ENCODE peak calls at places on chromosomes 12 and 14, in five cellular contexts. E is left ventricle myocardium inferior, F is lower lobe of right lung, X is astrocyte of the spinal cord, V is HepG2. T is an unnamed sample.

GRCh38 chr14:100147181-100147631 is 12.2 kb downstream of the DEGS2 start:
- DNase-seq in E (no peak), F (peak; percentile 70), X (no peak), V (no peak), T (no peak)

GRCh38 chr14:23661542-23661941 is 25.4 kb downstream of the DHRS2 start:
- DNase-seq in E (no peak), F (no peak), X (no peak), V (no peak), T (no peak)

GRCh38 chr14:78164226-78164853 is 5.8 kb upstream of the NRXN3 start:
- DNase-seq in E (no peak), F (no peak), X (no peak), V (peak; percentile 15), T (no peak)

GRCh38 chr14:63487724-63488123 is 55.5 kb downstream of the PPP2R5E start:
- DNase-seq in E (no peak), F (no peak), X (no peak), V (no peak), T (no peak)

GRCh38 chr12:108633534-108634224 is at the start of gene SELPLG:
- DNase-seq in E (peak; percentile 65), F (peak; percentile 95), X (no peak), V (no peak), T (peak; percentile 59)

GRCh38 chr12:32437095-32437515 is 37.7 kb downstream of the FGD4 start:
- DNase-seq in E (no peak), F (no peak), X (peak; percentile 88), V (peak; percentile 90), T (no peak)

GRCh38 chr12:69901141-69901900 is 76.3 kb downstream of the MYRFL start:
- DNase-seq in E (no peak), F (no peak), X (no peak), V (no peak), T (no peak)

GRCh38 chr14:105155681-105156413 is 12.7 kb downstream of the JAG2 start:
- DNase-seq in E (no peak), F (no peak), X (no peak), V (no peak), T (no peak)

GRCh38 chr12:124588689-124589318 is 21.4 kb upstream of the NCOR2 start:
- DNase-seq in E (peak; percentile 66), F (no peak), X (peak; percentile 81), V (no peak), T (peak; percentile 60)

GRCh38 chr14:104953896-104954656 is 24.1 kb downstream of the AHNAK2 start:
- DNase-seq in E (peak; percentile 8), F (peak; percentile 29), X (no peak), V (no peak), T (no peak)

GRCh38 chr12:11621797-11622423 is 27.6 kb upstream of the ETV6 start:
- DNase-seq in E (no peak), F (no peak), X (no peak), V (peak; percentile 29), T (no peak)

GRCh38 chr12:77751939-77752338 is 78.8 kb upstream of the NAV3 start:
- DNase-seq in E (no peak), F (no peak), X (peak; percentile 52), V (no peak), T (no peak)

GRCh38 chr12:9951026-9951652 is 19.0 kb upstream of the CLEC2A start:
- DNase-seq in E (no peak), F (no peak), X (no peak), V (no peak), T (no peak)

GRCh38 chr12:98592825-98593322 is 612 bp upstream of the SLC25A3 start:
- DNase-seq in E (no peak), F (no peak), X (no peak), V (no peak), T (no peak)

GRCh38 chr12:108833355-108833733 is 24.0 kb downstream of the SSH1 start:
- DNase-seq in E (peak; percentile 44), F (peak; percentile 64), X (peak; percentile 89), V (no peak), T (peak; percentile 54)

GRCh38 chr14:92625213-92625612 is 111.6 kb downstream of the RIN3 start:
- DNase-seq in E (no peak), F (no peak), X (peak; percentile 96), V (no peak), T (no peak)

GRCh38 chr12:12616512-12617275 is 5.0 kb downstream of the CREBL2 start:
- DNase-seq in E (no peak), F (no peak), X (peak; percentile 7), V (no peak), T (no peak)

GRCh38 chr12:112270673-112271072 is 111.6 kb downstream of the HECTD4 start:
- DNase-seq in E (no peak), F (no peak), X (no peak), V (no peak), T (no peak)

GRCh38 chr12:129901256-129901655 is 2.6 kb downstream of the TMEM132D start:
- DNase-seq in E (no peak), F (no peak), X (peak; percentile 44), V (no peak), T (no peak)

GRCh38 chr14:58607571-58608317 is 30.0 kb upstream of the DACT1 start:
- DNase-seq in E (no peak), F (no peak), X (peak; percentile 27), V (no peak), T (no peak)

GRCh38 chr12:72543777-72544467 is 271.8 kb downstream of the TRHDE start:
- DNase-seq in E (no peak), F (no peak), X (no peak), V (no peak), T (no peak)

GRCh38 chr14:102280376-102280962 is 24.5 kb downstream of the MOK start:
- DNase-seq in E (no peak), F (no peak), X (peak; percentile 96), V (no peak), T (no peak)

GRCh38 chr14:65117795-65118746 is 15.8 kb upstream of the MAX start:
- DNase-seq in E (no peak), F (no peak), X (no peak), V (no peak), T (peak; percentile 87)

GRCh38 chr12:25241171-25242020 is 9.3 kb downstream of the KRAS start:
- DNase-seq in E (no peak), F (no peak), X (peak; percentile 70), V (peak; percentile 24), T (no peak)

DNA sequence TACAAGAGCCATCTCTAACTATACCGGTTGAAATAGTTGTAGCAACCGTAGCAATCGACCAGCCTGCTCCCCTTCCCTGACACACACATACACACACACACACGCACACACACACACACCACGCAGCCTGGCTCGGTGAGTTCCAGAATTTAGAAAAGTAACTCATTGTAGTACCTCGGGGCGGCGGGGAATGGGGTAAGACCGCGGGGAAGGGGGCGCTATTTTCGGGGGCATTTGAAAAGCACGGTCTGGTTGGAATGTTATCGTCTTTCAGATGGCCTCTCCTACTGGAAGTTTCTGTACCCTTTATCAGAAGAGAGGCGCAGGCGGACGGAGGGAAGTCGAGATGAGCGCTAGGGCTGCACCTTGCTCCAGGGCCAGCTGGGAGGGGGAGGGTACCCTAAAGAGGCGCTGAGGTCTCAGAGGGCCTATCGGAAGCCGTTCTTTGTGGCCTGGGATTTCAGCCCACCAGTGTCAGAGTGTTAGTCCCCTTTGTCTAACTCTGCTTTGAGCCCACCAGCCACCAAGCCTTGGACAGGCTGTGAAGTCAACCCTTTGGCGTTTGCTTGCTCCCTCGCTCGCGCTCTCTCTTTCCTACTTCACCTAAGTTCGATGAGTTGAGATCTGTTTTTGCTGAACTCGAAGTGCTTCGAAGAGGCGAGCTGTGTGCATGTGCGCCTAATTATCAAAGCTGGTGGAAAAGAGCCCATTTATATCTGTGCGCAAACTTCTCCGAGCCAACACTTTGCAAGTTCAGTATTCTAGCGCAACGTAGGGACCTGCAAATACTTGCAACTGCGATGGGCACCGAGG is 844 bp downstream of the COL2A1 start:
- DNase-seq in E (no peak), F (no peak), X (peak; percentile 3), V (no peak), T (no peak)
- TF ChIP-seq CTCF in E (no peak), F (no peak), X (no peak), V (peak; percentile 16), T (no peak)

GRCh38 chr12:22047495-22047894 is 1.5 kb downstream of the CMAS start:
- DNase-seq in E (no peak), F (no peak), X (no peak), V (no peak), T (no peak)
- H3K4me3 ChIP-seq in E (peak overlapping the region; percentile 99), F (peak overlapping the region; percentile 94), X (no peak overlapping the region), V (no peak overlapping the region), T (no peak overlapping the region)

DNA sequence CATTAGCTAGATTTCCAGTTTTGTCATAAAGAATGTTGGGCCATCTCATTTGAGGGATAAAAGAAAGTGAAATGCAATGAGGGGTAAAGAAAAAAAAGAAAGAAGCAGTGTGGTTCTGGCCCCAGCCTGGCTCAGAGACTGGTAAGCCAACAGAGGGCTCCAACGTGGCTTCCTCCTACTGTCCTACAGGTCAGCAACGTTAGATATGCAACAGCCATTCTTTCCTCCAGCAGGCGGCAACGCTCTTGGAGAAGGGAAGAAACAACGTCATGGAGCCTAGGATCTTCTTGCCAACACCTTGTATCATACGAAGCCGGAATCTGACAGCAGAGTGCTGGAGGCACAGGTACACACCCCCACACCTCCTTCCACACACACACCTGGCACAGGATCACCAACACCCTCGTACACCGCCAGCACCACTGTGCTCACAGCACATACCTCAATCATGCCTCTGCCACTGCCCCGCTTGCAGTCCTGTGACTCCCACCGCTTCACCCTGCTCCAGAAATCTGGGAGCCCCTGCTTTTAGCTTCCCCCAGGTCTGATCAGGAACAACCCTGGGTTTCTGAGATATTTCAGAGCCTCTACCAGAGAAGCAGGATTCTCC is 102.8 kb downstream of the RPAP3 start:
- DNase-seq in E (no peak), F (no peak), X (no peak), V (peak; percentile 2), T (no peak)
- TF ChIP-seq CTCF in E (no peak), F (no peak), X (no peak), V (no peak), T (no peak)

DNA sequence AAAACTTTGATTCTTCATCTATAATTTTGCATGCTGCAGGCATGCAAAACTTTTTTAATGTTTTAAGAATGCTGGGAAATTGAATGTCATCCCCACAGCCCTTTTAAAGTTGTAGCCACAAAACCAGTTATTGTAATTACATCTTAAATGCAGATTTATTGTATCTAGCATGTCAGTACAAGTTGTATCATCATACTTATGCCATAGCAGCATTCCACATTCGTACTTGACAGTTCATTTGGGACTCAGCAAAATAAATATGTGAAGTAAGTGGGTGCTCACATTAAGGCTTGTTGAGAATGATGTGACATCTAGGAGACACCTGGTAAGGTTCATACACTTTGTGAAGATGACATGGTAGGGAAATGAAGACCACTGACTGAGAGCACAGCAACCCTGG is 44.0 kb upstream of the GZMB start:
- DNase-seq in E (no peak), F (no peak), X (no peak), V (no peak), T (no peak)
- H3K4me3 ChIP-seq in E (no peak overlapping the region), F (no peak overlapping the region), X (no peak overlapping the region), V (no peak overlapping the region), T (no peak overlapping the region)

DNA sequence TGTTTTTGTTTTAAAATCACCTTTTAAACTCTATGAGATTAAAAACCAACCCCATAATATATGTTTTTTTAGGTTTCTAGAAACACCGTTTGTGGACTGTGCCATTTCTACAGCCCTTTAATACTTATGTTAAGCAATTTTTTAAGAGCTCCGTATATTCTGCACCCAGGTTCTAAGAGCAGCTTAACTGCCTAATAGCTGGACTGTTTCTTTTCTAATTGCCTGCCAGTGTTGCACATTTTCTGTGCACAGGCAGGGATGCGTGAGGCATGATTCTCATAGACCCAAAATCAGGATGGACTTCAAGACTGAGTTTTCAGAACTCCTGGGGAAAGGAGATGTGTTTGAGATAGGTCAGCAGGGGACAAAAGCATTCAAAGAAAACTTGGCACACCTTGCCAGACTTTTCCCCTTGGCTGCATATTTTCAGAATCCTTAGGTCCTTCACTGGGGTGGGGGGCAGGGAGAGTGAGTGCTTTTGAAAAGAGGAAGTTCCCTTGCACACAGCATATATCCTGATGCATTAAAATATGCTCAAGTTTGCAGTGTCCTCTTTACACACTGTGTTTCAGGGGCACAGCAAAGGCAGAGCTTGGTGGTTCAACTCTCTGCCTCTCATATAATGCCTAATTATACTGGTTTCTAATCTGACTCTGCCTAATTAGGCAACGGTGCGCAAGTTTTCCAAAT is 27.9 kb downstream of the TMEM30B start:
- DNase-seq in E (no peak), F (no peak), X (no peak), V (no peak), T (no peak)
- TF ChIP-seq CTCF in E (peak; percentile 35), F (peak; percentile 7), X (no peak), V (no peak), T (no peak)

T was measured in gastrocnemius medialis.